ENCODE peak calls at places on chromosomes 3 and 15, in five cellular contexts. S is K562, X is HepG2, B is GM12878, M is GM23338. P is an unnamed sample.

GRCh38 chr3:182063742-182064141 is 352.0 kb downstream of the SOX2 start:
- DNase-seq in S (no peak), X (no peak), B (no peak), M (no peak), P (no peak)

GRCh38 chr15:40582726-40583246 is 11.3 kb upstream of the KNL1 start:
- DNase-seq in S (peak; percentile 55), X (peak; percentile 99), B (no peak), M (peak; percentile 77), P (peak; percentile 87)

GRCh38 chr3:131502530-131503327 is at the start of gene MRPL3:
- DNase-seq in S (peak; percentile 71), X (peak; percentile 83), B (peak; percentile 44), M (peak; percentile 92), P (peak; percentile 87)

GRCh38 chr3:58948018-58948417 is 101.8 kb downstream of the CFAP20DC start:
- DNase-seq in S (no peak), X (no peak), B (no peak), M (no peak), P (no peak)

GRCh38 chr3:3615533-3615932 is 183.7 kb upstream of the LRRN1 start:
- DNase-seq in S (no peak), X (no peak), B (no peak), M (no peak), P (no peak)

GRCh38 chr15:30990451-30991300 is 752 bp downstream of the MTMR10 start:
- DNase-seq in S (peak; percentile 15), X (peak; percentile 12), B (no peak), M (no peak), P (no peak)

GRCh38 chr15:83243634-83244033 is 36.0 kb upstream of the HDGFL3 start:
- DNase-seq in S (no peak), X (no peak), B (no peak), M (peak; percentile 6), P (no peak)

GRCh38 chr3:152870027-152870426 is 35.1 kb downstream of the P2RY1 start:
- DNase-seq in S (no peak), X (no peak), B (peak; percentile 16), M (no peak), P (no peak)

GRCh38 chr3:101868534-101869464 is 19.5 kb downstream of the NFKBIZ start:
- DNase-seq in S (peak; percentile 66), X (no peak), B (no peak), M (no peak), P (no peak)

GRCh38 chr15:80849308-80849707 is 70.1 kb downstream of the CEMIP start:
- DNase-seq in S (no peak), X (no peak), B (no peak), M (no peak), P (peak; percentile 41)

GRCh38 chr15:62147149-62148013 is 17.7 kb downstream of the C2CD4B start:
- DNase-seq in S (no peak), X (no peak), B (no peak), M (no peak), P (no peak)

GRCh38 chr3:104909188-104909587 is 457.5 kb upstream of the ALCAM start:
- DNase-seq in S (no peak), X (no peak), B (no peak), M (no peak), P (no peak)

GRCh38 chr3:170907519-170908234 is 760 bp downstream of the EIF5A2 start:
- DNase-seq in S (peak; percentile 16), X (peak; percentile 9), B (no peak), M (no peak), P (no peak)

GRCh38 chr15:49521802-49522201 is 98.8 kb downstream of the FGF7 start:
- DNase-seq in S (peak; percentile 4), X (peak; percentile 2), B (no peak), M (peak; percentile 13), P (no peak)

GRCh38 chr3:10635446-10636076 is 130.2 kb upstream of the ATP2B2 start:
- DNase-seq in S (no peak), X (no peak), B (no peak), M (no peak), P (no peak)

GRCh38 chr3:118641608-118642007 is 393.0 kb downstream of the IGSF11 start:
- DNase-seq in S (no peak), X (no peak), B (no peak), M (peak; percentile 94), P (no peak)

GRCh38 chr15:67882487-67883227 is 42.8 kb upstream of the RNU6-1 start:
- DNase-seq in S (peak; percentile 88), X (no peak), B (no peak), M (no peak), P (no peak)

GRCh38 chr3:127628426-127628787 is 578 bp upstream of the PODXL2 start:
- DNase-seq in S (no peak), X (no peak), B (no peak), M (no peak), P (no peak)

GRCh38 chr3:12436514-12437222 is 47.6 kb upstream of the TSEN2 start:
- DNase-seq in S (no peak), X (no peak), B (no peak), M (no peak), P (no peak)

GRCh38 chr3:99845999-99846398 is 28.3 kb downstream of the CMSS1 start:
- DNase-seq in S (no peak), X (no peak), B (no peak), M (no peak), P (no peak)

GRCh38 chr3:127452321-127452821 is 138.2 kb downstream of the TPRA1 start:
- DNase-seq in S (no peak), X (no peak), B (no peak), M (peak; percentile 39), P (no peak)

GRCh38 chr15:36954486-36954885 is 145.9 kb downstream of the MEIS2 start:
- DNase-seq in S (no peak), X (no peak), B (no peak), M (no peak), P (peak; percentile 0)

GRCh38 chr3:50573566-50574279 is 4.4 kb downstream of the HEMK1 start:
- DNase-seq in S (no peak), X (no peak), B (no peak), M (no peak), P (no peak)
- TF ChIP-seq JUNB in S (no peak), X (no peak), B (no peak), M (no peak), P (no peak)

DNA sequence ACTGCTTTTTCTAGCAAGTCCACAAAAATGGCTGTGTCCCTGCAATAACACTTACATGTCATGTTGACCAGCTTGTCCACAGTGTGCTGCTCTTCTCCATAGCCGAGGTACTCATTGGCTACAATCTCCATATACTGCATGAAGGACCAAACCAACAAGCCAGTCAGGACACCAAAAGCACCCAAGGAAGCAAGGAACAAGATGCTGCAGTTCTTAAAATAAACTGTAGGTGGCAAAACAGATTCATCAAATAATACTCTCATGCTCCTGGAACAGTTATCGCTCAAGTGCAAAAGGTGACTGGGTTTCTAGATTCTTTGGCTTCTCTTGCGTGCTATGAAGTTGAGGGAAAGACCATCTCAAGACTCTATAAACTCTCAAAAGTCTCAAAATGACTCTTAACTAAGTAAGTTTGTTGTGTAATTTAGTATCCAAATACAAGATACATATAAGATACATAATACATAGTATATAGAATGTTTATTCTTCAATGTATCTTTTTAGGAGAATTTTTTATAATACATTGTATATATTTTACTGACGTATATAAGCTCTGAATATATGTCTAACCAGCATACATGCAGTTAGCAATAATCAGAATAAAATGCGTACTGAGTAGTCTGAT is 57.0 kb downstream of the NEK10 start:
- DNase-seq in S (peak; percentile 25), X (peak; percentile 66), B (peak; percentile 15), M (peak; percentile 83), P (peak; percentile 84)
- TF ChIP-seq JUNB in S (no peak), X (no peak), B (no peak), M (no peak), P (no peak)

GRCh38 chr3:64345351-64345750 is 120.1 kb upstream of the PRICKLE2 start:
- DNase-seq in S (no peak), X (no peak), B (no peak), M (no peak), P (peak; percentile 13)

GRCh38 chr3:64343692-64344440 is 118.6 kb upstream of the PRICKLE2 start:
- DNase-seq in S (no peak), X (no peak), B (no peak), M (no peak), P (no peak)

GRCh38 chr3:64341355-64341754 is 116.1 kb upstream of the PRICKLE2 start:
- DNase-seq in S (no peak), X (no peak), B (no peak), M (peak; percentile 39), P (no peak)

GRCh38 chr3:64342940-64343691 is 117.8 kb upstream of the PRICKLE2 start:
- DNase-seq in S (no peak), X (peak; percentile 13), B (no peak), M (peak; percentile 44), P (peak; percentile 42)

DNA sequence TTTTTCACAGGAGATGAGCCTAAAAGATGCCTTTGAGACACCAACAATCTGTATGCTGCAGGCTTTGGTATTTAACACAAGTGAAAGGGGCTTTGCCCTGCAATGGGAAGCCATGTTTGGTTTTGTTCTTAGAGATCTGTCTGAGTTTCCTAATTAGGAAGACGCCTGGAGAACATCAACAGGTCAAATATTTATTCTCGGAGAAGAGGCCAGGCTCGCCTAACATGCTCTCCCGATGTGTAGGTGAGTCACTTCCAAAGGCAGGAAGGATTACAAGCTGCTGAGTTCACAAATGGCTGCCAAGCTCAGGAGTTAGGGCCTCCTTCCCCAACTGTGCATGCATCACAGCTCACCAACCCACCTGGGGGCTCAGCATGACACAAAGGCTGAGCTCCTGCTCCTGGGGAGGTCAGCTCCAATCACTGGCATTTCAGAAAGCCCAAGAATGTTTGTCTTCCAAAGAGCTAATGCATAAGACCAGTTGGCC is 119.5 kb upstream of the PRICKLE2 start:
- DNase-seq in S (no peak), X (no peak), B (no peak), M (peak; percentile 70), P (peak; percentile 39)
- TF ChIP-seq JUNB in S (no peak), X (no peak), B (no peak), M (no peak), P (no peak)

GRCh38 chr3:143676021-143676420 is 172.2 kb downstream of the SLC9A9 start:
- DNase-seq in S (no peak), X (no peak), B (no peak), M (no peak), P (no peak)

GRCh38 chr3:143674100-143674968 is 173.9 kb downstream of the SLC9A9 start:
- DNase-seq in S (peak; percentile 71), X (peak; percentile 41), B (peak; percentile 76), M (peak; percentile 80), P (peak; percentile 75)

GRCh38 chr3:143668924-143669790 is 179.1 kb downstream of the SLC9A9 start:
- DNase-seq in S (no peak), X (no peak), B (peak; percentile 71), M (no peak), P (no peak)

GRCh38 chr3:143671641-143672040 is 176.6 kb downstream of the SLC9A9 start:
- DNase-seq in S (no peak), X (no peak), B (no peak), M (no peak), P (no peak)

DNA sequence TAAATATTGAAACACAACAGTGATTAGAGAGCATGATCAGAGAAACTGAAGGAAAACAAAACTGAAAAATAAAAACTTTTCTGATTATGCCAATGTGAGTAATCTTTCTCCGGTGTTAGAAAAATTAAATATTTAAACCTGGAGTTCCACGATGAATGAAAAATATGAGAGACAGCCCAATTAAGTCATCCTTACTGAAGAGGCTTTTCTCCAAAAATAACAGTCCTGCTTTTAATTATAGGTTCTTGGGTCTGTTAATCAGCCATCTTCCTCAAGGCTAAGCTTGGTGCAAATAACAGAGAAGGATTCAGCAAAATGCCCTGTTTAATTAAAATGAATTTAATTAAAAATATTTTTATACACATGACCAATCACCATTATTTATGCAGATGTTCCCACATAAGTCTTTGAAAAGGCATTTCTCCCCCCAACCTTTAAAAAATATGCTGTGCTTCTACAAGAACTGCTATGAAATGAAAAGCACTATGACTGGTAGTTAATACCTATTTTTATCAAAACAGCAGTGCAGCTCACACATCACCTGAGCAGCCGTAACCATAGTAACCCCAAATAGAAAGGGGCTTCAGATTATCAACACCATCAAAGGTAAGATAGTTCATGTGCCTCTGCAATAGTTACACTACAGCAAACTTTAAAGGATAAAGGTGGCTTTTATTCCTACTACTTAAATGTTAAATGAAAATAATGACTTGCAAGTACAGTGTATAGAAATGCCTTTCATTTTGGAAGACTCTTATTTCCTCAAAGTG is 175.7 kb downstream of the SLC9A9 start:
- DNase-seq in S (no peak), X (no peak), B (no peak), M (no peak), P (no peak)
- TF ChIP-seq JUNB in S (no peak), X (no peak), B (no peak), M (no peak), P (no peak)